ENCODE peak calls at places on chromosomes 11 and 22, in ten cellular contexts. F is choroid plexus epithelial cell; A is NCI-H1105 treated with DMSO at 0.1 percent for 48 hours; Z is H9; R is heart right ventricle; Y is HT1080; H is stimulated activated CD4-positive, alpha-beta T cell treated with anti-CD3 and anti-CD28 coated beads, Interleukin-2, amount 100 ng/mL, for 48 hours; W is CD4-positive, alpha-beta T cell; X is T-helper 2 cell; V is NCI-H774. P is an unnamed sample.

GRCh38 chr11:28924007-28924406 is 815.8 kb downstream of the METTL15 start:
- DNase-seq in F (peak), A (no peak), Z (no peak), R (no peak), Y (no peak), H (no peak), W (no peak), X (no peak), V (no peak), P (no peak)

GRCh38 chr11:12122083-12122482 is 11.7 kb downstream of the MICAL2 start:
- DNase-seq in F (no peak), A (no peak), Z (peak), R (no peak), Y (no peak), H (no peak), W (no peak), X (no peak), V (no peak), P (no peak)

GRCh38 chr11:44680982-44681597 is 45.7 kb upstream of the TSPAN18 start:
- DNase-seq in F (no peak), A (no peak), Z (peak), R (no peak), Y (no peak), H (peak), W (peak), X (no peak), V (no peak), P (peak)

GRCh38 chr11:36151933-36152580 is 137.2 kb downstream of the COMMD9 start:
- DNase-seq in F (no peak), A (no peak), Z (no peak), R (no peak), Y (no peak), H (no peak), W (no peak), X (no peak), V (no peak), P (no peak)

GRCh38 chr11:117716652-117717440 is 80.2 kb downstream of the DSCAML1 start:
- DNase-seq in F (no peak), A (no peak), Z (no peak), R (no peak), Y (no peak), H (no peak), W (no peak), X (no peak), V (no peak), P (no peak)

GRCh38 chr22:31496007-31496734 is at the start of gene SFI1:
- DNase-seq in F (peak), A (peak), Z (peak), R (peak), Y (peak), H (peak), W (peak), X (peak), V (peak), P (peak)

GRCh38 chr11:127862406-127862805 is 725.0 kb downstream of the ETS1 start:
- DNase-seq in F (no peak), A (no peak), Z (no peak), R (no peak), Y (peak), H (no peak), W (no peak), X (no peak), V (no peak), P (no peak)

GRCh38 chr11:114291847-114292680 is 4.1 kb upstream of the NNMT start:
- DNase-seq in F (peak), A (no peak), Z (no peak), R (no peak), Y (peak), H (no peak), W (no peak), X (no peak), V (no peak), P (no peak)

GRCh38 chr11:40274017-40274416 is 1185.4 kb downstream of the LRRC4C start:
- DNase-seq in F (peak), A (no peak), Z (no peak), R (no peak), Y (peak), H (no peak), W (no peak), X (no peak), V (no peak), P (no peak)

GRCh38 chr11:73376168-73376802 is at the start of gene RELT:
- DNase-seq in F (peak), A (peak), Z (peak), R (peak), Y (peak), H (peak), W (peak), X (peak), V (peak), P (peak)

GRCh38 chr11:15161746-15162145 is 47.0 kb downstream of the INSC start:
- DNase-seq in F (no peak), A (no peak), Z (no peak), R (no peak), Y (no peak), H (no peak), W (no peak), X (no peak), V (no peak), P (no peak)

P was measured in T-helper 1 cell.